ENCODE peak calls at places on chromosomes 12 and 14, in four cellular contexts. Y, U, M and E are unnamed samples.

GRCh38 chr14:73289729-73290128 is 52.4 kb downstream of the PAPLN start:
- DNase-seq in Y (no peak), U (no peak), M (no peak), E (no peak)

GRCh38 chr12:130878193-130879185 is 6.6 kb downstream of the RAN start:
- DNase-seq in Y (no peak), U (no peak), M (no peak), E (peak; percentile 60)

GRCh38 chr12:70217416-70217815 is 25.8 kb upstream of the CNOT2 start:
- DNase-seq in M (no peak), U (no peak), Y (no peak), E (no peak)

GRCh38 chr12:89826468-89826867 is 117.8 kb upstream of the ATP2B1 start:
- DNase-seq in M (no peak), Y (no peak), U (no peak), E (no peak)

GRCh38 chr12:62635630-62636029 is 169.0 kb downstream of the MON2 start:
- DNase-seq in U (no peak), M (peak; percentile 73), Y (no peak), E (no peak)

GRCh38 chr14:101876539-101876938 is 87.8 kb upstream of the DYNC1H1 start:
- DNase-seq in M (no peak), U (peak; percentile 75), Y (no peak), E (peak; percentile 82)

GRCh38 chr14:50678163-50678562 is 10.1 kb upstream of the SAV1 start:
- DNase-seq in Y (no peak), M (no peak), U (no peak), E (no peak)

GRCh38 chr12:67068773-67069450 is 200.2 kb upstream of the CAND1 start:
- DNase-seq in Y (peak; percentile 37), U (no peak), M (peak; percentile 3), E (peak; percentile 24)

GRCh38 chr12:2064078-2064507 is 11.3 kb downstream of the CACNA1C start:
- DNase-seq in Y (no peak), U (peak; percentile 28), M (no peak), E (peak; percentile 83)

GRCh38 chr14:32430326-32430725 is 101.2 kb downstream of the AKAP6 start:
- DNase-seq in Y (no peak), U (no peak), M (no peak), E (no peak)

GRCh38 chr12:87603727-87604126 is 425.5 kb downstream of the C12orf50 start:
- DNase-seq in M (no peak), U (no peak), Y (no peak), E (no peak)

GRCh38 chr14:35986219-35986573 is 160.1 kb downstream of the BRMS1L start:
- DNase-seq in Y (no peak), M (no peak), U (peak; percentile 48), E (peak; percentile 42)

GRCh38 chr12:103965255-103965589 is 450 bp upstream of the TDG start:
- DNase-seq in U (no peak), M (no peak), Y (no peak), E (no peak)

DNA sequence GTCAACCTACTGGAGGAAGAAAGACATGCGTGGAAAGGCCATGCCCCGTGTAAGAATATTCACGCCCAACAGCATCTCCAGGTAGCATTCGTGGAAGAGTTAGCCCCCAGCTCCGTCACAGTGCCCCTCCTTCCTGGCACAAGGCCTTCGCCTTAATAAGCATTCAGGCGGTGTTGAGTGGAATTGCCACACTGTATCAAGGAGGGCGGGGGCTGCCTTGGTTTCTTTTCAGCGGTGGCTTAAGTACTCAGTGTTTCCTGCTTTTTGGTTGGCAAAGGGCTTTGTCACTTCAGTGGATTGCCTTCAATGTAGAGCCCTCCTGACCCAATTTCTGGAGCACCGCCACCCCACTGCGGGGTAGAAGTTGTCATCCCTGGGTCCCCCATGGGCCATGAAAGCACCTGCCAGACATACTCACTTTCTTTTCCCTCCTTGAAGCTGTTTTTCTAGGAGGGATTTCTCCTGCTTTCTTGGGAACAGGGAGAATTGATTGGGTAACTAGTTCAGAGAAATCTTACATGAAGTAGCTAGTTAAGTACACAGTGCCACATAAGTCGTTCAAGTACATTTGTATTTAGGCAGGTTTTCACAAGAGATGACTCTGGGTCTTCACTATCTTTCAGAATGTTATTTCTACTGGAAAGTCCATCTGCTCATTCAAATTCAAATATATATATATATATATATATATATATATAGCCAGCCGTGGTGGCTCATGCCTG is 65.5 kb upstream of the STON2 start:
- DNase-seq in Y (no peak), M (no peak), U (no peak), E (no peak)
- H3K4me3 ChIP-seq in Y (no peak overlapping the region), M (no peak overlapping the region), U (no peak overlapping the region), E (no peak overlapping the region)

GRCh38 chr12:38782393-38782792 is 123.0 kb downstream of the CPNE8 start:
- DNase-seq in U (no peak), Y (no peak), M (no peak), E (no peak)

GRCh38 chr12:38783304-38783703 is 122.1 kb downstream of the CPNE8 start:
- DNase-seq in U (no peak), Y (no peak), M (no peak), E (no peak)

GRCh38 chr12:38785376-38785775 is 120.0 kb downstream of the CPNE8 start:
- DNase-seq in U (no peak), Y (no peak), M (no peak), E (no peak)
- TF ChIP-seq MYC in U (no peak), Y (no peak), M (no peak), E (no peak)

DNA sequence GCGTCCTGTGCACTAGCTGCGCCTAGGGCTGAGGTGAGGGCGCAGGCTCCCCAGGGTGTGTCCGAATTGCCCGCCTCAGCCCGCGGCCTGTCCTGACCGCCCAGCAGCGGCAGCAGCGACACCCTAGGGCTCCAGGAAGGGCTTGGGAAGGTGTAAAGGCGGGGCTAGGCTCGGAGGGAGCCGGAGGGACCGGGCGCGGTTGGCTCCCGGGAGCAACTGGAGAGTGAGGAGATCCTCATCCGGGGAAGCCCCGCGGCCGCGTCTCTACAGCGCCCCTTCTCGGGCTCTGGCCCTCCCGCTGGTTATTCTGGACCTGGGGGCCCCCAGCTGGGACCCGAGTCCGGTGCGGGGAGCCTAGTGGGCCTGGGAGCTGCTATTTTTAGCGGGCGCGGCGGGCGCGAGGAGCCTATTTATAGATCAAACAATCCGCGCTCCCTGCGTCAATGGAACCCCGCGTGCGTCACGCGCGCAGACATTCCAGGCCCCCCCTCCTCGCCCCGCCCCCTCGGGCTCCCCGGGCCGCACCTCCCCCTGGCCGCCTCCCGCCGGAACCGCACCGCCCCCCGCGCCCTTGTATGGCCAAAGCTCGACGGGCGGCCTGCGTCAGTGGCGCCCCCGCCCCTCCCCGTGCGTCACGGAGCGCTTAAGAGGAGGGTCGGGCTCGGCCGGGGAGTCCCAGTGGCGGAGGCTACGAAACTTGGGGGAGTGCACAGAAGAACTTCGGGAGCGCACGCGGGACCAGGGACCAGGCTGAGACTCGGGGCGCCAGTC is at the start of gene NR4A1:
- DNase-seq in U (peak; percentile 49), Y (peak; percentile 95), M (peak; percentile 85), E (peak; percentile 94)
- TF ChIP-seq POLR2A in U (peak; percentile 85), Y (peak; percentile 94), M (peak; percentile 93), E (peak; percentile 30)

GRCh38 chr14:68279437-68279720 is 459.8 kb downstream of the RAD51B start:
- DNase-seq in Y (no peak), M (no peak), U (no peak), E (no peak)

GRCh38 chr14:68281497-68281896 is 461.9 kb downstream of the RAD51B start:
- DNase-seq in U (no peak), M (no peak), Y (no peak), E (no peak)

GRCh38 chr14:68278568-68279436 is 459.2 kb downstream of the RAD51B start:
- DNase-seq in Y (peak; percentile 37), U (no peak), M (peak; percentile 90), E (no peak)

GRCh38 chr14:68282479-68283377 is 463.1 kb downstream of the RAD51B start:
- DNase-seq in Y (no peak), U (peak; percentile 86), M (peak; percentile 42), E (no peak)

GRCh38 chr14:68279777-68280233 is 460.2 kb downstream of the RAD51B start:
- DNase-seq in M (no peak), U (peak; percentile 97), Y (no peak), E (no peak)
- H3K4me3 ChIP-seq in M (no peak overlapping the region), U (peak overlapping the region; percentile 31), Y (no peak overlapping the region), E (no peak overlapping the region)

DNA sequence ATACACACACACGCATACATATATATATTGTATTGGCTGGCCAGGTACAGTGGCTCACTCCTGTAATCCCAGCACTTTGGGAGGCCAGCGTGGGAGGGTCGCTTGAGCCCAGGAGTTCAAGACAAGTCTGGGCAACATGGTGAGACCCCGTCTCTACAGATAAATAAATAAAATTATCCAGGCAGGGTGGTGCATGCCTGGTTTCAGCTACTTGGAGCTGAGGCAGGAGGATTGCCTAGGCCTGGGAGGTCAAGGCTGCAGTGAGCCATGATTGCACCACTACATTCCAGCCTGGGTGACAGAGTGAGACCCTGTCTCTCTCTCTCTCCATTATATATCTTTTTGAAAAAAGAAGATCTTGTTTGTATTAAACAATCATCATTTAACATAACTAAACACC is 4.6 kb upstream of the SYNE3 start:
- DNase-seq in Y (no peak), M (peak; percentile 43), U (no peak), E (no peak)
- TF ChIP-seq MYC in Y (no peak), M (no peak), U (no peak), E (no peak)

DNA sequence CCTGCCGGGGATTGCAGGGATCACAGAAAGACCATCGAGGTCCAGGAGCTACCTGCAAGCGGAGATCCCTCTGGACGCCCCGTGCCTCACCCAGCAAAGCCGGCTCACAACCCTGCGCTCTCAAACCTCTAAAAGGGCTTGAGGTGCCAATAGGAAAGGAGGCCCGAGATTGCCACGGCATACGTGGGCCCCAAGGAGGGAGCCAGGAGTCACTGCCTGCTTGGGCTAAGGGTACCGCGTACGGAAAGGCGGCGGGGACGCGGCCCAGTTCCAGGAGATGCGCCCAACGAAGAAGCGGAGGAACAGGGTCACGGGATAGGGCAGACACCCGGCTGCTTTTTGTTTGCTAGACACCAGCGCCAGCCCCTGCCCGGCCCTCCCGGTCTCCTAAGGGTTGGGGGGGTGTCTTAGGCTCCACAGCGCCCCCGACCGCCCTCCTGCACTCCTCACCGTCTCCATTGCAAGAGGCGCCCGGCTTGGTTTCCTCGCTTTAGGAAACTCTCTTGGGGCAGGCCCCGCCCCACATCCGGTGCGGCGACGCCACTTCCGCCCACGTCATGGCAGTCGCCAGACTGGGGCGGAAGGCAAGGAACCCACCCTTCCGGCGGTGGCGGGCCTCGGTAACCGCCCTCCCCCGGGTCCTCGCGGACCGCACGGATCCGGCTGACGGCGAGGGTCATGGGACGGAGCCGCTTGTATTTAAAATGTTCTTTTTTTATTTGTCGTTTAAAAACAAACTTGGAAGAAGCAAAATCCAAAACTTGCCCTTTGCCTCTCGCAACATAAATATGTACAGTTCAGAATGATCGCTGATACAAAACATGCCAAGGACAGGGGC is at the start of gene PRKAG1:
- DNase-seq in Y (peak; percentile 98), U (peak; percentile 77), M (peak; percentile 91), E (peak; percentile 100)
- TF ChIP-seq POLR2A in Y (peak; percentile 77), U (peak; percentile 90), M (peak; percentile 78), E (peak; percentile 81)